ENCODE peak calls at places on chromosomes 3 and 15, in six cellular contexts. K is GM12891, L is K562, Y is H1, D is SK-N-SH, H is GM12878. Z is an unnamed sample.

GRCh38 chr3:23739536-23739935 is 66.2 kb upstream of the UBE2E1 start:
- DNase-seq in K (no peak), L (no peak), Y (no peak), D (no peak), H (no peak), Z (no peak)

GRCh38 chr3:179146911-179147570 is 1.1 kb upstream of the PIK3CA start:
- DNase-seq in K (no peak), L (peak), Y (no peak), D (peak), H (peak), Z (no peak)

GRCh38 chr15:29889545-29890329 is 67.5 kb upstream of the TJP1 start:
- DNase-seq in K (no peak), L (no peak), Y (no peak), D (no peak), H (no peak), Z (no peak)

GRCh38 chr3:30253832-30254231 is 352.6 kb upstream of the TGFBR2 start:
- DNase-seq in K (no peak), L (no peak), Y (no peak), D (no peak), H (no peak), Z (no peak)

GRCh38 chr15:70049115-70049514 is 48.6 kb downstream of the TLE3 start:
- DNase-seq in K (no peak), L (no peak), Y (no peak), D (no peak), H (no peak), Z (no peak)

GRCh38 chr15:65032823-65033537 is 3.5 kb upstream of the MTFMT start:
- DNase-seq in K (no peak), L (peak), Y (peak), D (peak), H (no peak), Z (no peak)

GRCh38 chr3:9765865-9766264 is 3.9 kb downstream of the CAMK1 start:
- DNase-seq in K (no peak), L (peak), Y (no peak), D (peak), H (no peak), Z (no peak)

GRCh38 chr3:188294823-188295487 is 141.0 kb downstream of the LPP start:
- DNase-seq in K (no peak), L (no peak), Y (no peak), D (no peak), H (no peak), Z (no peak)

GRCh38 chr3:151382671-151383070 is 1.9 kb downstream of the P2RY12 start:
- DNase-seq in K (no peak), L (no peak), Y (no peak), D (no peak), H (no peak), Z (no peak)

GRCh38 chr3:42214064-42214463 is 51.9 kb downstream of the CCK start:
- DNase-seq in K (no peak), L (no peak), Y (no peak), D (no peak), H (no peak), Z (no peak)

GRCh38 chr15:93088981-93089854 is at the start of gene RGMA:
- DNase-seq in K (no peak), L (peak), Y (no peak), D (peak), H (no peak), Z (no peak)

GRCh38 chr15:65323071-65323511 is 18.6 kb downstream of the RNU5B-1 start:
- DNase-seq in K (no peak), L (no peak), Y (no peak), D (peak), H (no peak), Z (no peak)

GRCh38 chr15:101672298-101672697 is 20.1 kb upstream of the TM2D3 start:
- DNase-seq in K (no peak), L (no peak), Y (no peak), D (no peak), H (no peak), Z (no peak)

GRCh38 chr3:105511031-105511430 is 144.3 kb downstream of the ALCAM start:
- DNase-seq in K (no peak), L (no peak), Y (no peak), D (no peak), H (no peak), Z (no peak)

GRCh38 chr3:148360046-148360445 is 337.7 kb upstream of the AGTR1 start:
- DNase-seq in K (no peak), L (no peak), Y (no peak), D (no peak), H (no peak), Z (no peak)

GRCh38 chr15:40451497-40452158 is 10.9 kb downstream of the BAHD1 start:
- DNase-seq in K (no peak), L (no peak), Y (no peak), D (no peak), H (no peak), Z (no peak)

GRCh38 chr15:30882861-30883433 is 20.8 kb upstream of the FAN1 start:
- DNase-seq in K (no peak), L (no peak), Y (no peak), D (no peak), H (no peak), Z (no peak)

GRCh38 chr3:38325256-38325655 is 21.3 kb upstream of the XYLB start:
- DNase-seq in K (no peak), L (no peak), Y (no peak), D (no peak), H (no peak), Z (no peak)

GRCh38 chr3:128495435-128495970 is 2.5 kb upstream of the GATA2 start:
- DNase-seq in K (no peak), L (no peak), Y (no peak), D (peak), H (no peak), Z (no peak)

GRCh38 chr15:89417206-89417725 is 79.1 kb downstream of the RHCG start:
- DNase-seq in K (no peak), L (no peak), Y (no peak), D (no peak), H (no peak), Z (no peak)

GRCh38 chr15:29208352-29208751 is 61.3 kb downstream of the NSMCE3 start:
- DNase-seq in K (no peak), L (no peak), Y (no peak), D (peak), H (no peak), Z (no peak)

GRCh38 chr15:41904487-41905359 is 10.9 kb upstream of the SPTBN5 start:
- DNase-seq in K (peak), L (peak), Y (peak), D (peak), H (peak), Z (peak)

GRCh38 chr3:36135863-36136262 is 244.4 kb upstream of the STAC start:
- DNase-seq in K (no peak), L (no peak), Y (no peak), D (no peak), H (no peak), Z (no peak)

GRCh38 chr3:106485202-106485601 is 616.4 kb upstream of the CBLB start:
- DNase-seq in K (no peak), L (no peak), Y (no peak), D (no peak), H (no peak), Z (no peak)

GRCh38 chr15:70398694-70399093 is 301.0 kb upstream of the TLE3 start:
- DNase-seq in K (no peak), L (no peak), Y (no peak), D (no peak), H (no peak), Z (no peak)

GRCh38 chr3:164752814-164753213 is 325.5 kb downstream of the SI start:
- DNase-seq in K (no peak), L (no peak), Y (no peak), D (no peak), H (no peak), Z (no peak)
- TF ChIP-seq TAF1 in K (no peak), L (no peak), Y (no peak), D (no peak), H (no peak), Z (no peak)

GRCh38 chr3:72339750-72340025 is 508.6 kb downstream of the SHQ1 start:
- DNase-seq in K (no peak), L (no peak), Y (no peak), D (no peak), H (no peak), Z (no peak)

GRCh38 chr3:72338942-72339749 is 509.1 kb downstream of the SHQ1 start:
- DNase-seq in K (no peak), L (peak), Y (no peak), D (no peak), H (peak), Z (no peak)

GRCh38 chr3:72337480-72337855 is 510.8 kb downstream of the SHQ1 start:
- DNase-seq in K (no peak), L (no peak), Y (no peak), D (no peak), H (no peak), Z (no peak)

GRCh38 chr3:72336821-72337479 is 511.3 kb downstream of the SHQ1 start:
- DNase-seq in K (no peak), L (peak), Y (no peak), D (peak), H (no peak), Z (no peak)

GRCh38 chr3:72338082-72338941 is 509.9 kb downstream of the SHQ1 start:
- DNase-seq in K (no peak), L (no peak), Y (no peak), D (no peak), H (no peak), Z (no peak)
- TF ChIP-seq TAF1 in K (no peak), L (no peak), Y (no peak), D (no peak), H (no peak), Z (no peak)

GRCh38 chr3:12132881-12133280 is 25.8 kb downstream of the TIMP4 start:
- DNase-seq in K (no peak), L (no peak), Y (no peak), D (no peak), H (no peak), Z (no peak)

GRCh38 chr3:12135029-12135634 is 23.6 kb downstream of the TIMP4 start:
- DNase-seq in K (peak), L (peak), Y (peak), D (peak), H (no peak), Z (no peak)

GRCh38 chr3:12127366-12127765 is 31.3 kb downstream of the TIMP4 start:
- DNase-seq in K (no peak), L (no peak), Y (no peak), D (no peak), H (no peak), Z (no peak)

GRCh38 chr3:12136371-12136770 is 22.3 kb downstream of the TIMP4 start:
- DNase-seq in K (no peak), L (no peak), Y (no peak), D (no peak), H (no peak), Z (no peak)

GRCh38 chr3:12131351-12131750 is 27.4 kb downstream of the TIMP4 start:
- DNase-seq in K (no peak), L (no peak), Y (no peak), D (peak), H (no peak), Z (no peak)
- TF ChIP-seq TAF1 in K (no peak), L (no peak), Y (no peak), D (no peak), H (no peak), Z (no peak)

DNA sequence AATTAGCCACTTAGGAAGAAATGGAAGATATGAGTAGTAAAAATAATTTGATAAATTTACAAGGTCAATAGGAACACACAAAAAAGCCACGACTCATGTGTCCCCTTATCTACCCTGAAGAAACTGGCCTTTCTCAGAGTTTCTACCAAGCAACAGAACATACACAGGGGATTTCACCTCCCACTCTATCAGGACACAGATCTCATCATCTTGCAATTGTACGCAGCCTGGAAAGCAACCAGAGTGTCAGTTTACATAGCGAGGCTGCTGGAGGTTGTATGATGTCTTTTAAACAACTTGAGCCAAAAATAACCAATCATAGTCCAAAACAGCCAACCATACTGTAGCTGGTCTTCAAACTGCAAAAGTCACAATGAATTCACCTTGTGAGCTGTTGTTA is 19.7 kb upstream of the LMOD3 start:
- DNase-seq in K (no peak), L (no peak), Y (no peak), D (no peak), H (no peak), Z (no peak)
- TF ChIP-seq TAF1 in K (no peak), L (no peak), Y (no peak), D (no peak), H (no peak), Z (no peak)

GRCh38 chr3:71046791-71047190 is 536.7 kb downstream of the FOXP1 start:
- DNase-seq in K (no peak), L (no peak), Y (no peak), D (no peak), H (no peak), Z (no peak)

GRCh38 chr3:71050521-71051258 is 532.8 kb downstream of the FOXP1 start:
- DNase-seq in K (no peak), L (peak), Y (no peak), D (no peak), H (no peak), Z (no peak)

GRCh38 chr3:71050133-71050520 is 533.4 kb downstream of the FOXP1 start:
- DNase-seq in K (no peak), L (no peak), Y (no peak), D (no peak), H (no peak), Z (no peak)

GRCh38 chr3:71047616-71048531 is 535.7 kb downstream of the FOXP1 start:
- DNase-seq in K (no peak), L (no peak), Y (no peak), D (no peak), H (no peak), Z (no peak)

DNA sequence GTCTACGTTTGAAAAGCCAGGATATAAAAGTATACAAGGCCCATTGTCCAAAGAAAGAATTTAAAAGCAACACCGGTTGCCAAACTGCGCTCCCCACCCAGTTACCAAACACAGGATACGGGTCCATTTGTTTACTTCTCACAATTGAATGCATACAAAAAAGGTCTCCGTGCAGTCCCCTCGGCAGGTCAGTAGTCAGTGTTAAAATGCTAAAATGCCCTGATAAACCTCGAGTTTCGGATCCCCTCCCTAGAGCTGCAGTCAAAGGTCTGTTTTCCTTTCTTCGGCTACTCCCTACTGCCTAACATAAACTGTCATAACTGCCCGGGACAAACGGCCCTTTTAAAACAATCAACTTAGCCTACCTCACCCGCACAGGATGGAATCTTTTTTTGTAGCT is 534.6 kb downstream of the FOXP1 start:
- DNase-seq in K (no peak), L (no peak), Y (no peak), D (no peak), H (no peak), Z (no peak)
- TF ChIP-seq TAF1 in K (no peak), L (no peak), Y (no peak), D (no peak), H (no peak), Z (no peak)

GRCh38 chr3:99023590-99024192 is 122.2 kb upstream of the DCBLD2 start:
- DNase-seq in K (no peak), L (peak), Y (no peak), D (peak), H (no peak), Z (no peak)
- TF ChIP-seq TAF1 in K (no peak), L (no peak), Y (no peak), D (no peak), H (no peak), Z (no peak)

GRCh38 chr15:57364282-57365007 is 11.9 kb upstream of the CGNL1 start:
- DNase-seq in K (no peak), L (no peak), Y (no peak), D (no peak), H (no peak), Z (no peak)
- TF ChIP-seq TAF1 in K (no peak), L (no peak), Y (no peak), D (no peak), H (no peak), Z (no peak)

Z was measured in GM12892.